ENCODE peak calls at places on chromosomes 13 and 19, in nine cellular contexts. C, H, T, V, I, N, X, P and F are unnamed samples. For H3K4me1, the result is how much of the 10 kb centered on the place peaks cover.

GRCh38 chr19:14030997-14031718 is 404 bp upstream of the IL27RA start:
- DNase-seq in C (no peak), H (no peak), T (no peak), V (no peak), I (no peak), N (no peak), X (no peak), P (no peak), F (no peak)

GRCh38 chr13:95073826-95074345 is 227.4 kb downstream of the ABCC4 start:
- DNase-seq in C (no peak), H (no peak), T (no peak), V (no peak), I (no peak), N (no peak), X (no peak), P (no peak), F (no peak)

GRCh38 chr19:18580311-18580710 is 8.3 kb upstream of the REX1BD start:
- DNase-seq in C (no peak), H (no peak), T (no peak), V (no peak), I (no peak), N (no peak), X (no peak), P (no peak), F (no peak)

GRCh38 chr19:45514376-45515051 is 7.2 kb downstream of the VASP start:
- DNase-seq in C (peak), H (no peak), T (no peak), V (peak), I (no peak), N (no peak), X (no peak), P (peak), F (no peak)

GRCh38 chr19:48874309-48875135 is 2.3 kb downstream of the PPP1R15A start:
- DNase-seq in C (peak), H (peak), T (peak), V (peak), I (peak), N (no peak), X (peak), P (peak), F (peak)

GRCh38 chr19:34788074-34788473 is 15.1 kb upstream of the ZNF599 start:
- DNase-seq in C (no peak), H (no peak), T (no peak), V (no peak), I (no peak), N (no peak), X (no peak), P (no peak), F (no peak)

GRCh38 chr19:37217855-37218591 is at the start of gene ZNF383:
- DNase-seq in C (peak), H (peak), T (peak), V (peak), I (peak), N (peak), X (peak), P (peak), F (peak)

GRCh38 chr19:45473366-45474190 is 5.8 kb downstream of the FOSB start:
- DNase-seq in C (no peak), H (no peak), T (peak), V (no peak), I (no peak), N (no peak), X (no peak), P (no peak), F (no peak)

GRCh38 chr19:5621311-5621944 is 1.1 kb downstream of the SAFB2 start:
- DNase-seq in C (peak), H (peak), T (peak), V (peak), I (peak), N (peak), X (peak), P (no peak), F (peak)

GRCh38 chr19:30314805-30315155 is 57.4 kb upstream of the ZNF536 start:
- DNase-seq in C (no peak), H (no peak), T (no peak), V (no peak), I (no peak), N (no peak), X (no peak), P (no peak), F (no peak)

GRCh38 chr19:4543856-4544647 is 4.2 kb upstream of the LRG1 start:
- DNase-seq in C (no peak), H (no peak), T (no peak), V (no peak), I (no peak), N (no peak), X (no peak), P (no peak), F (no peak)

GRCh38 chr19:38135150-38135998 is 88.6 kb downstream of the DPF1 start:
- DNase-seq in C (no peak), H (no peak), T (no peak), V (no peak), I (no peak), N (no peak), X (peak), P (no peak), F (no peak)

GRCh38 chr13:70816853-70817252 is 708.6 kb upstream of the KLHL1 start:
- DNase-seq in C (no peak), H (no peak), T (no peak), V (no peak), I (no peak), N (no peak), X (no peak), P (no peak), F (no peak)

GRCh38 chr13:31891472-31891871 is 140.1 kb upstream of the FRY start:
- DNase-seq in C (no peak), H (no peak), T (no peak), V (peak), I (peak), N (no peak), X (no peak), P (no peak), F (peak)

GRCh38 chr13:33292712-33293111 is 7.2 kb upstream of the STARD13 start:
- DNase-seq in C (no peak), H (no peak), T (no peak), V (no peak), I (no peak), N (no peak), X (no peak), P (no peak), F (no peak)

GRCh38 chr19:2623743-2624142 is 78.8 kb downstream of the GNG7 start:
- DNase-seq in C (no peak), H (no peak), T (no peak), V (no peak), I (no peak), N (no peak), X (no peak), P (no peak), F (no peak)

GRCh38 chr13:36475468-36475867 is 43.2 kb downstream of the CCNA1 start:
- DNase-seq in C (no peak), H (no peak), T (no peak), V (no peak), I (no peak), N (no peak), X (no peak), P (peak), F (no peak)

GRCh38 chr13:112643759-112644459 is 45.9 kb upstream of the ATP11A start:
- DNase-seq in C (no peak), H (no peak), T (no peak), V (peak), I (no peak), N (peak), X (no peak), P (no peak), F (peak)

GRCh38 chr13:94143624-94144350 is 335.7 kb downstream of the DCT start:
- DNase-seq in C (no peak), H (no peak), T (no peak), V (no peak), I (no peak), N (no peak), X (no peak), P (no peak), F (no peak)

GRCh38 chr13:57641071-57641470 is 9.5 kb downstream of the PCDH17 start:
- DNase-seq in C (no peak), H (no peak), T (no peak), V (no peak), I (no peak), N (no peak), X (no peak), P (no peak), F (no peak)

GRCh38 chr19:45677351-45678230 is 9.6 kb downstream of the GIPR start:
- DNase-seq in C (peak), H (peak), T (peak), V (peak), I (peak), N (peak), X (no peak), P (peak), F (peak)

GRCh38 chr19:53365899-53366493 is 491 bp downstream of the ZNF525 start:
- DNase-seq in C (peak), H (no peak), T (no peak), V (no peak), I (no peak), N (no peak), X (no peak), P (no peak), F (peak)

GRCh38 chr19:51219307-51219706 is 5.6 kb upstream of the CD33 start:
- DNase-seq in C (no peak), H (no peak), T (no peak), V (no peak), I (no peak), N (no peak), X (no peak), P (no peak), F (no peak)

GRCh38 chr13:45511310-45512147 is 46.8 kb downstream of the COG3 start:
- DNase-seq in C (no peak), H (peak), T (no peak), V (no peak), I (peak), N (no peak), X (no peak), P (peak), F (peak)

GRCh38 chr19:49923055-49924003 is 5.7 kb upstream of the ATF5 start:
- DNase-seq in C (peak), H (no peak), T (no peak), V (no peak), I (no peak), N (no peak), X (no peak), P (no peak), F (no peak)

GRCh38 chr13:37175996-37176395 is 70.5 kb upstream of the CSNK1A1L start:
- DNase-seq in C (no peak), H (no peak), T (no peak), V (no peak), I (peak), N (no peak), X (no peak), P (no peak), F (no peak)

GRCh38 chr13:44219808-44220544 is 153.6 kb upstream of the SERP2 start:
- DNase-seq in C (no peak), H (no peak), T (no peak), V (no peak), I (peak), N (no peak), X (no peak), P (peak), F (no peak)

GRCh38 chr13:101520672-101521071 is 68.2 kb downstream of the ITGBL1 start:
- DNase-seq in C (no peak), H (no peak), T (no peak), V (no peak), I (peak), N (no peak), X (no peak), P (no peak), F (no peak)

GRCh38 chr19:7386308-7386707 is 37.6 kb downstream of the ARHGEF18 start:
- DNase-seq in C (no peak), H (no peak), T (no peak), V (no peak), I (no peak), N (no peak), X (no peak), P (peak), F (no peak)

GRCh38 chr13:24618219-24618955 is 61.8 kb upstream of the ATP12A start:
- DNase-seq in C (peak), H (no peak), T (no peak), V (peak), I (no peak), N (no peak), X (no peak), P (no peak), F (peak)

GRCh38 chr13:66659291-66660012 is 570.7 kb downstream of the PCDH9 start:
- DNase-seq in C (no peak), H (no peak), T (no peak), V (no peak), I (no peak), N (no peak), X (no peak), P (peak), F (no peak)

GRCh38 chr19:49880162-49880869 is 2.8 kb downstream of the TBC1D17 start:
- DNase-seq in C (no peak), H (no peak), T (no peak), V (no peak), I (no peak), N (peak), X (no peak), P (no peak), F (no peak)

GRCh38 chr13:75776550-75776949 is 140.4 kb downstream of the LMO7 start:
- DNase-seq in C (no peak), H (no peak), T (no peak), V (no peak), I (no peak), N (no peak), X (no peak), P (no peak), F (no peak)

GRCh38 chr13:49652691-49653305 is 24.5 kb downstream of the ARL11 start:
- DNase-seq in C (peak), H (no peak), T (no peak), V (peak), I (peak), N (peak), X (peak), P (peak), F (peak)

GRCh38 chr19:18149596-18149975 is 3.4 kb upstream of the PIK3R2 start:
- DNase-seq in C (no peak), H (no peak), T (peak), V (no peak), I (no peak), N (no peak), X (no peak), P (no peak), F (no peak)

DNA sequence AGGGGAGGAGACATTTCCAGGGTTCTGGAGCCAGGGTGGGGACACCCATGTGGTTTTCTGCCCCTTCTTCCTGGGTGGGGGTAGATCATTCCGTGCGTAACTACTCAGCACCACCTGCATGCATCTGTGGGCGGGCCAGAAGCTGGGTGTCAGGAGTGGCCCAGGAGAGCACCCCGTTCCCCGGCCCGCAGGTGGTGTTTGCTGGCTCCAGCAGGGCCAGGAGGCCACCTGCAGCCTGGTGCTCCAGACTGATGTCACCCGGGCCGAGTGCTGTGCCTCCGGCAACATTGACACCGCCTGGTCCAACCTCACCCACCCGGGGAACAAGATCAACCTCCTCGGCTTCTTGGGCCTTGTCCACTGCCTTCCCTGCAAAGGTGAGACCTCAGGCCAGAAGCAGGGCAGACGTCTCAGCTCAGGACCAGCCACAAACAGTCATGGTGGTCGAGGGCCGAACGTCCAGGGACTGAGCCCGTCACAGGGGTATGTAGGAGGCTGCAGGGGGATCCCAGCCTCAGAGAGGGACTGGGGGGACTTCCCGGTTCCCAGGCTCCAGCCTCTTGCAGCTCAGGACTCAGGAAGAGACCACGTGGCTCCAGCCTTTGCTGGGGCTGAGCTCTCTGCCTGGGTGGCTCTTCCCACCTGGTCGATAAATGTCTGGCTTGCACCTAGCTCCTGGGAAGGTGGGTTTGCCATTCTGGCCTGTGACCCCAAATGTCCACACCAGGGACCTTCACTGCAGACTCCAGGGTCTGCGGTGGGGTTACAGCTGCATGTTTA is 1.6 kb downstream of the FSTL3 start:
- DNase-seq in C (no peak), H (no peak), T (no peak), V (no peak), I (no peak), N (no peak), X (no peak), P (peak), F (no peak)
- H3K4me1 ChIP-seq in C (under half), H (under half), T (under half), V (half or more), I (under half), N (under half), X (under half), P (under half), F (under half)

GRCh38 chr19:10871711-10872550 is 578 bp downstream of the CARM1 start:
- DNase-seq in C (peak), H (peak), T (peak), V (peak), I (peak), N (peak), X (peak), P (no peak), F (peak)
- TF ChIP-seq POLR2A in C (no peak), H (no peak), T (no peak), V (no peak), I (peak), N (no peak), X (peak), P (no peak), F (no peak)

GRCh38 chr13:110431425-110431824 is 124.3 kb downstream of the COL4A2 start:
- DNase-seq in C (no peak), H (no peak), T (no peak), V (no peak), I (no peak), N (peak), X (no peak), P (no peak), F (no peak)

GRCh38 chr13:110430391-110431338 is 123.6 kb downstream of the COL4A2 start:
- DNase-seq in C (no peak), H (no peak), T (no peak), V (no peak), I (no peak), N (peak), X (no peak), P (no peak), F (no peak)

GRCh38 chr13:110433014-110433413 is 125.9 kb downstream of the COL4A2 start:
- DNase-seq in C (no peak), H (no peak), T (no peak), V (no peak), I (peak), N (peak), X (peak), P (no peak), F (no peak)

GRCh38 chr13:110431851-110432294 is 124.8 kb downstream of the COL4A2 start:
- DNase-seq in C (no peak), H (no peak), T (no peak), V (no peak), I (no peak), N (peak), X (no peak), P (no peak), F (no peak)

GRCh38 chr13:110432522-110432921 is 125.4 kb downstream of the COL4A2 start:
- DNase-seq in C (no peak), H (no peak), T (no peak), V (no peak), I (no peak), N (no peak), X (no peak), P (no peak), F (no peak)
- TF ChIP-seq CTCF in C (no peak), H (no peak), T (no peak), V (no peak), I (no peak), N (no peak), X (no peak), P (no peak), F (no peak)

DNA sequence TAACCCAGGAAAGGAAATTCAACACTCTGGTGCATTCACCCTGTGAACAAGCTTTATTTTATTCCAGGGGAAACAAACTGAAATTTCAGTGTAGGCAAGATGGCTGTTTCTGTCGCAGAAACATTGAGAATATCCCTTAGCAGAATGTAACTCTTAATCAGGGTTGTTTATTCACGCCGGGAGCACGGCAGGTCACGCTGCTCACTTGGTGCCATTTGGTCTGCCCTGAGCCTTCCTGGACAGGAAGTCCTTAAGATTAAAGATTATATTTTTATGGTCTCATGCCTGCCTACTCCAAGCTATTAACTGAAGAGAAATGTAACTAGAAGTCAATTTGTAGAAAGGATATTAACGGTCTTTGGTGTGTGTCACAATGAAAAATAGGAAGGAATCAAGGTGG is 185.3 kb upstream of the ARGLU1 start:
- DNase-seq in C (no peak), H (peak), T (no peak), V (no peak), I (peak), N (peak), X (no peak), P (no peak), F (peak)
- H3K4me1 ChIP-seq in C (under half), H (under half), T (under half), V (under half), I (under half), N (under half), X (under half), P (under half), F (under half)

DNA sequence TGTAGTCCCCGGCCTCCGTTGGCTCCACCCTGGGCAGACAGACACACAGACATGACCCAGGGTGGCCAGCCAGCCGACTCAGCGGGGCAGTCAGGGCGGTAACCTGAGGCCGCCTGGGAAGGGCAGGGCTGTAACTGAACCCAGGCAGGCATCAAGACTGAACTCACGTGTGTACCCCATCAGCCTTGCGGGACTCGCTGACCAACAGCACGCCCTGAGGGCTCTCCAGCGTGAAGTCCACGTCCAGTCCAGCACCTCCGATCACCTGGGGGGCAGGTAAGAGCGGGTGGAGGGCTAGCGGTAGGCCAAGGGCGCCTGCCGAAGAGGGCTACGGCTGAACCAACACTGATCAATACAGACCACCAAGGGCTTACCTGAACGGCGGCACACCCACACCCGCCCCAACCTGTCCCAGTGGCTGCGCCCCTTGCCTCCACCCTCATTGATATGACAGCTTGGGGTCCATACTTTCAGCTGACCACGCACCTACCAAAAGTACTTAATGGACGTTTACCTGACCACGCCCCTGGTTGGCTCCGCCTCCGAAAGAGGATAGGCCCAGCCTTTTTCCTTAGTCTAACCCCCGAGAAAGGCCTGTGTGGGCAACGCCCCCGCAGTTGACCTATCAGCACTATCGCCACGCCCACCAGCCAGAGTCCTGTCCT is 791 bp downstream of the TMED1 start:
- DNase-seq in C (no peak), H (no peak), T (peak), V (peak), I (peak), N (peak), X (peak), P (no peak), F (no peak)
- TF ChIP-seq POLR2A in C (no peak), H (no peak), T (peak), V (no peak), I (no peak), N (no peak), X (no peak), P (no peak), F (no peak)